ENCODE peak calls at places on chromosomes 7 and 10, in seven cellular contexts. B, C, R, T, O, A and E are unnamed samples.

GRCh38 chr7:49708590-49708989 is 64.8 kb upstream of the VWC2 start:
- DNase-seq in O (no peak), R (no peak), B (no peak), A (no peak), T (no peak), C (no peak), E (no peak)

GRCh38 chr10:7260412-7260900 is 150.4 kb downstream of the SFMBT2 start:
- DNase-seq in O (no peak), A (peak), T (no peak), R (peak), B (peak), C (peak), E (peak)

GRCh38 chr10:110498982-110499795 is 1.5 kb downstream of the DUSP5 start:
- DNase-seq in C (peak), A (no peak), T (no peak), O (peak), B (peak), R (peak), E (peak)

GRCh38 chr10:66283874-66284464 is 641.9 kb upstream of the LRRTM3 start:
- DNase-seq in O (no peak), A (no peak), R (no peak), T (no peak), B (no peak), C (no peak), E (no peak)

GRCh38 chr10:103553743-103554487 is 60.4 kb downstream of the NEURL1 start:
- DNase-seq in A (no peak), C (no peak), B (no peak), R (no peak), T (peak), O (no peak), E (no peak)

GRCh38 chr7:82592416-82592815 is 148.8 kb upstream of the CACNA2D1 start:
- DNase-seq in A (no peak), C (no peak), O (no peak), B (peak), R (no peak), T (no peak), E (no peak)

GRCh38 chr10:5658871-5659618 is 7.3 kb downstream of the ASB13 start:
- DNase-seq in O (no peak), C (peak), R (no peak), B (no peak), T (no peak), A (no peak), E (no peak)

GRCh38 chr7:112346381-112347060 is 103.7 kb upstream of the IFRD1 start:
- DNase-seq in O (no peak), A (no peak), B (no peak), R (no peak), C (no peak), T (no peak), E (no peak)

GRCh38 chr10:76315240-76315639 is 883.8 kb downstream of the LRMDA start:
- DNase-seq in R (no peak), C (no peak), O (no peak), A (no peak), T (no peak), B (no peak), E (no peak)

GRCh38 chr10:130179640-130180039 is 43.4 kb downstream of the GLRX3 start:
- DNase-seq in A (peak), C (no peak), B (peak), T (no peak), O (no peak), R (peak), E (no peak)

GRCh38 chr10:118045154-118045841 is 1.4 kb downstream of the RAB11FIP2 start:
- DNase-seq in A (no peak), O (no peak), R (no peak), B (no peak), C (no peak), T (no peak), E (no peak)

GRCh38 chr7:4797858-4798705 is 22.7 kb downstream of the AP5Z1 start:
- DNase-seq in B (no peak), C (no peak), R (peak), T (no peak), A (no peak), O (no peak), E (no peak)

GRCh38 chr10:97163646-97164535 is 21.9 kb downstream of the SLIT1 start:
- DNase-seq in O (no peak), T (no peak), C (no peak), R (no peak), B (no peak), A (no peak), E (no peak)

GRCh38 chr10:119131512-119132240 is 27.8 kb downstream of the DENND10 start:
- DNase-seq in O (no peak), T (no peak), B (no peak), C (peak), R (no peak), A (no peak), E (no peak)

GRCh38 chr7:155324012-155324917 is 26.6 kb downstream of the INSIG1 start:
- DNase-seq in R (no peak), C (peak), T (no peak), B (no peak), A (no peak), O (no peak), E (no peak)

GRCh38 chr7:2417981-2418481 is 14.6 kb downstream of the CHST12 start:
- DNase-seq in O (no peak), C (no peak), R (no peak), A (no peak), T (no peak), B (peak), E (no peak)

GRCh38 chr10:71719042-71719441 is 536 bp downstream of the C10orf105 start:
- DNase-seq in B (no peak), C (no peak), A (no peak), O (no peak), T (peak), R (no peak), E (no peak)

GRCh38 chr10:45219416-45219815 is 96.0 kb downstream of the OR13A1 start:
- DNase-seq in T (no peak), B (no peak), R (no peak), C (no peak), A (no peak), O (no peak), E (no peak)

GRCh38 chr7:6175642-6176041 is 96.8 kb downstream of the CYTH3 start:
- DNase-seq in O (no peak), C (peak), A (no peak), R (no peak), T (no peak), B (peak), E (peak)

GRCh38 chr10:65365878-65366277 is 1560.0 kb upstream of the LRRTM3 start:
- DNase-seq in C (no peak), T (no peak), R (no peak), B (no peak), O (no peak), A (no peak), E (no peak)

GRCh38 chr10:79383974-79384606 is 36.8 kb downstream of the PPIF start:
- DNase-seq in C (peak), R (no peak), A (no peak), O (no peak), B (no peak), T (peak), E (no peak)

GRCh38 chr10:43220971-43221418 is 45.9 kb downstream of the RASGEF1A start:
- DNase-seq in T (peak), O (no peak), A (no peak), B (no peak), R (no peak), C (peak), E (no peak)

GRCh38 chr7:1671876-1672451 is 1.9 kb downstream of the ELFN1 start:
- DNase-seq in O (no peak), C (peak), R (no peak), B (no peak), A (no peak), T (peak), E (no peak)

GRCh38 chr10:59180689-59181270 is 4.3 kb downstream of the PHYHIPL start:
- DNase-seq in A (no peak), T (no peak), R (no peak), O (no peak), B (no peak), C (no peak), E (no peak)

GRCh38 chr7:16431646-16432424 is 10.5 kb upstream of the CRPPA start:
- DNase-seq in A (no peak), T (no peak), R (peak), B (no peak), O (no peak), C (no peak), E (no peak)

GRCh38 chr7:151598045-151598444 is 78.3 kb upstream of the RHEB start:
- DNase-seq in O (no peak), A (no peak), R (no peak), T (no peak), C (no peak), B (peak), E (peak)

GRCh38 chr10:15661574-15661973 is 58.1 kb downstream of the ITGA8 start:
- DNase-seq in R (no peak), C (no peak), A (no peak), T (no peak), B (no peak), O (no peak), E (no peak)

GRCh38 chr7:157576415-157576814 is 239.6 kb downstream of the DNAJB6 start:
- DNase-seq in R (no peak), T (peak), O (no peak), C (no peak), B (no peak), A (no peak), E (no peak)